ENCODE peak calls at places on chromosome 12, in ten cellular contexts. N is AG04450; E is left ventricle myocardium inferior; C is choroid plexus epithelial cell; F is lower leg skin; S is naive thymus-derived CD4-positive, alpha-beta T cell; L is tibial nerve; J is lower lobe of right lung; X is cardiac muscle cell; K is Peyer's patch. A is an unnamed sample.

GRCh38 chr12:2974560-2974971 is 15.4 kb downstream of the TEAD4 start:
- DNase-seq in X (no peak), F (no peak), J (no peak), N (no peak), K (no peak), E (no peak), L (no peak), S (no peak), C (peak), A (no peak)

GRCh38 chr12:24012528-24012927 is 63.1 kb upstream of the SOX5 start:
- DNase-seq in X (peak), N (no peak), K (no peak), S (no peak), F (no peak), E (no peak), J (no peak), L (no peak), C (peak), A (no peak)

GRCh38 chr12:51028126-51028810 is 2.1 kb upstream of the SLC11A2 start:
- DNase-seq in E (no peak), N (no peak), F (no peak), X (peak), S (peak), C (peak), L (peak), J (no peak), K (peak), A (peak)

GRCh38 chr12:18066666-18067065 is 23.3 kb downstream of the RERGL start:
- DNase-seq in F (no peak), E (no peak), K (no peak), L (no peak), C (no peak), X (no peak), S (no peak), J (no peak), N (no peak), A (no peak)

GRCh38 chr12:10873374-10873773 is 10.7 kb downstream of the PRH1 start:
- DNase-seq in E (no peak), L (no peak), C (peak), S (no peak), F (no peak), K (no peak), N (no peak), X (peak), J (no peak), A (peak)

GRCh38 chr12:76085159-76085868 is 829 bp upstream of the NAP1L1 start:
- DNase-seq in E (no peak), J (no peak), N (no peak), F (no peak), L (no peak), C (peak), X (peak), K (no peak), S (peak), A (no peak)

GRCh38 chr12:19412844-19413243 is 26.4 kb upstream of the AEBP2 start:
- DNase-seq in F (peak), L (no peak), K (no peak), C (no peak), E (peak), N (no peak), J (no peak), X (no peak), S (no peak), A (no peak)

GRCh38 chr12:4172999-4173398 is 100.6 kb upstream of the CCND2 start:
- DNase-seq in E (no peak), C (peak), S (no peak), K (no peak), L (no peak), J (no peak), F (no peak), N (no peak), X (no peak), A (no peak)

GRCh38 chr12:39348523-39348922 is 94.4 kb downstream of the KIF21A start:
- DNase-seq in N (no peak), C (no peak), X (no peak), F (no peak), L (no peak), E (no peak), S (no peak), K (no peak), J (no peak), A (no peak)

GRCh38 chr12:53988519-53989226 is 3.7 kb downstream of the HOXC10 start:
- DNase-seq in N (no peak), K (no peak), J (no peak), X (no peak), L (no peak), S (no peak), E (no peak), C (no peak), F (no peak), A (no peak)
- H3K4me3 ChIP-seq in N (no peak), K (no peak), J (no peak), X (no peak), L (no peak), S (no peak), E (no peak), C (no peak), F (no peak), A (no peak)

DNA sequence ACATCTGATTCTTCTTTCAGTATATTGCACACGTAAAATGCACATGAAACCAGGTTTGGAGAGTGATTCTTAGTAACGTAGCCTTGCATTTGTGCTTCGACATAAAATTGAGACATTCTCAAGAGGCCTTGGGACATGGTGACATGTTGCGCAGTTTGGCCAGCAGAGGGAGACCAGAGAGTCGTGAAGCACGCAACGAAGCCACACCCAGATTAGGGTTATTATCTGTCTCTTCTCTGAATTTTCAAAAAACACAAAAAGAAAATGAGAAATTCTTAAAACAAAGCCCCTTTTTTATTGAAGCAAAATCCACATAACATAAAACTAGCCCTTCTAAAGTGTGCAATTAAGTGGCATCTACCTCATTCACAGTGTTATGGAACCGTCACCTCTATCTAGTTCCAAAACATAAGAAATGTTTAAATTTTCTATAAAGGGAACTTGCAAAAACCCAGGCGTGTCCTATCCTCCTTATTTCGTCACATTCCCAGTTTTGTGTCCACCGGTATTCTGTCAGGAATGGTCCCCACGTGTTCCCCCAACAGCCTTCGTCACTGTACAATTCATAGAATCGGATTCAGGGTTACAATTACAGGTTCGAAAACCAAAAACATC is 108.8 kb upstream of the ATF7IP start:
- DNase-seq in S (peak), X (peak), J (peak), N (peak), F (peak), C (peak), K (peak), E (peak), L (peak), A (peak)
- H3K4me3 ChIP-seq in S (peak), X (peak), J (peak), N (no peak), F (no peak), C (no peak), K (no peak), E (peak), L (no peak), A (no peak)

GRCh38 chr12:81077686-81078441 is at the start of gene ACSS3:
- DNase-seq in S (no peak), E (peak), K (peak), F (peak), C (peak), N (no peak), L (peak), J (peak), X (peak), A (no peak)
- H3K4me3 ChIP-seq in S (no peak), E (peak), K (peak), F (peak), C (peak), N (peak), L (peak), J (peak), X (peak), A (peak)

DNA sequence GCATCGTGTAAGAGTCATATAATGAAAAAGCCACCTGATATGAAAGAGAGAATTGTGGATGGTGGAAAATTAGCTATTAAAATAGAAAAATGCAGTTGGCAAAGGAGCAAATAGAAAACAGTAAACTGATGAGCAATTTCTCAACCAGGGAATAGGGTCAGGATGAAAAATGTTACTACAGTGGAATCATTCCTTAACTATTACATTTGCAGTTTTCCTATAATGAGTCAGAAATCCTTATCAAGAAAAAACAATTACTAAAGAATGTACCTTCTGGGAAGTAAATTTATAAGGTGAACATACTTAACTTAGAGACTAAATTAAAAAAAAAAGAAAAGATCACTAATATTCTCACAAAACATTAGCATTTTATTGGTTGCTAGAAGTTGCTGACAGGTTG is 576.4 kb downstream of the SLC16A7 start:
- DNase-seq in C (peak), K (no peak), F (no peak), X (peak), J (no peak), S (no peak), N (no peak), E (no peak), L (no peak), A (no peak)
- H3K4me3 ChIP-seq in C (no peak), K (no peak), F (no peak), X (no peak), J (no peak), S (no peak), N (no peak), E (no peak), L (no peak), A (no peak)

DNA sequence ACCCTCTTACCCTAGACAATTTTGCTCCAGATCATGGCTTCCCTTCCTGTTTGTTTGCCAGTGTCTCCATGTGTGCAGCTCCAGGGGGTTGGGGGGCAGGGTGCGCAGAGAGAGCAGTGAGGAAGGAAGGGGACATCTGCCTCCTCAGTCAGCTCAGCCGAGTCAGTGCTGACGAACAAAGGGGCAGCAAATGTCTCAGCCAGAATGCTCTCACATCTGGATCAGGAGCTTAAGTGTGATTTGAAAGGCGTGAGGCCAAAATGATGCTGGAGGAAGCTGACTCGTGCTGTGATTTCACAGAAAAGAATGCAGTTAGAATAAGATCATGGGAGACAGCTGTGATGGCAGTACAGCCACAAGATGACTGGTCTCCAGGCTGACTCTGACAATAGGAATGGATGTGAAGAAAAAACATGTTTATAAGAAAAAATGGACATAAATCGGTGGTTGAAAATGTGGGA is 27.1 kb upstream of the CDK17 start:
- DNase-seq in E (peak), X (peak), J (no peak), F (peak), S (no peak), N (peak), L (peak), K (peak), C (peak), A (peak)
- H3K4me3 ChIP-seq in E (no peak), X (no peak), J (no peak), F (no peak), S (no peak), N (peak), L (no peak), K (no peak), C (peak), A (peak)

GRCh38 chr12:80627773-80628172 is 79.7 kb upstream of the MYF6 start:
- DNase-seq in F (no peak), S (no peak), C (peak), K (no peak), L (no peak), N (peak), J (no peak), E (no peak), X (peak), A (peak)

GRCh38 chr12:80620281-80620680 is 87.2 kb upstream of the MYF6 start:
- DNase-seq in X (no peak), L (no peak), C (no peak), J (no peak), S (no peak), E (no peak), F (no peak), K (no peak), N (no peak), A (no peak)

GRCh38 chr12:80625901-80626300 is 81.5 kb upstream of the MYF6 start:
- DNase-seq in L (no peak), E (no peak), N (no peak), C (no peak), F (no peak), J (no peak), K (no peak), X (no peak), S (no peak), A (no peak)

GRCh38 chr12:80622271-80622670 is 85.2 kb upstream of the MYF6 start:
- DNase-seq in L (no peak), N (no peak), K (no peak), F (no peak), S (no peak), X (no peak), E (no peak), C (peak), J (no peak), A (no peak)

DNA sequence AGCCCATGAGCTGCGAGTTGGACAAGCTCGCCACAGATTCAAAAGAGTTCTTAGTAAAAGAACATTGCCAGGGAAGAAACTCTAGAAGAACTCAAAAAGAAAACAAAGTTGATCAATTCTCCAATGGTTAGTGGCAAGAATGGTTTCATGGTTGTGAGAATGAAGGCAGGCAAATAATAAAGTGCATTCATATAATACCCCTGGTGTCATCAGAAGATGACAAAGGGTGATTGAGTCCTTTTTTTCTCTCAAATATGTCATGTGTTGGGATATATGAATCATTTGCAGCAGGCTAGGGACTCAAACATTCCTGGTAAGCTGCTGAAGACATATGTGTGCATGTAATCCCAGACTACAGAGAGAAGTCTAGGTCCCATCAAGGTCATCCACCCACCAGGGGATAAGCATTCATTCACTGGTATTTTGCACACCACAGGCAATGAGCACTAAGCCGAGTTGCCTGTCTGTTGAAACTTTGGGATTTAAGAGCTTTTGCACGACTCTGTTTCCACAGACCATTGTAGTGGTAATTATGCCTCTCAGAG is 82.4 kb upstream of the MYF6 start:
- DNase-seq in N (no peak), L (no peak), K (no peak), J (no peak), E (no peak), S (no peak), C (no peak), X (no peak), F (no peak), A (no peak)
- H3K4me3 ChIP-seq in N (no peak), L (no peak), K (no peak), J (no peak), E (no peak), S (no peak), C (no peak), X (no peak), F (no peak), A (no peak)

DNA sequence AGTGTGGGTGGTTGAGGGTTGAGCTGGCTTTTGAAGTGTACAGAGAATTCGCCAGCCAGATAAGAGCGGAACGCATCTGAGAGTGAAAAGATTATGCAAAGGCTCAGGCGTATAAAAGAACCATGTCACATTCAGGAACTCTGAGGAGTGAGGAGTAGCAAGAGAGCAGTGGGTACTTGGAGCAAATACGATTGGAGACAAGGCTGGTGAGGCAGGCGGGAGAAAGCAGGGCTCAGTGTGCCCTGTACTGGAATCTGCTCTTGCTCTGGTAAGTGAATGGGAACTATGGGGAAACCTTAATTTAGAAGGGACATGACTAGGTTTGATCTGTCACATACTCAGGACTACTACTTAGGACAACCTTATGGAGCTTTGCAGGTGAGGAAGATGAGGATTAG is 87.0 kb downstream of the PTPRB start:
- DNase-seq in X (no peak), K (no peak), J (no peak), C (no peak), E (no peak), F (no peak), L (no peak), S (no peak), N (no peak), A (no peak)
- H3K4me3 ChIP-seq in X (no peak), K (no peak), J (no peak), C (no peak), E (no peak), F (no peak), L (no peak), S (no peak), N (no peak), A (no peak)

GRCh38 chr12:21776242-21776641 is 1.7 kb upstream of the KCNJ8 start:
- DNase-seq in C (no peak), F (no peak), S (no peak), J (no peak), E (peak), K (no peak), X (no peak), N (no peak), L (no peak), A (no peak)

GRCh38 chr12:21775130-21775920 is 819 bp upstream of the KCNJ8 start:
- DNase-seq in F (no peak), C (no peak), X (no peak), E (no peak), J (no peak), K (no peak), L (no peak), S (no peak), N (no peak), A (no peak)

GRCh38 chr12:21773263-21773741 is 1.2 kb downstream of the KCNJ8 start:
- DNase-seq in L (peak), J (peak), E (peak), K (peak), C (peak), X (peak), N (no peak), S (no peak), F (peak), A (no peak)

GRCh38 chr12:21774358-21775129 is at the start of gene KCNJ8:
- DNase-seq in K (peak), N (peak), X (peak), C (peak), E (peak), L (peak), S (no peak), F (peak), J (peak), A (peak)

DNA sequence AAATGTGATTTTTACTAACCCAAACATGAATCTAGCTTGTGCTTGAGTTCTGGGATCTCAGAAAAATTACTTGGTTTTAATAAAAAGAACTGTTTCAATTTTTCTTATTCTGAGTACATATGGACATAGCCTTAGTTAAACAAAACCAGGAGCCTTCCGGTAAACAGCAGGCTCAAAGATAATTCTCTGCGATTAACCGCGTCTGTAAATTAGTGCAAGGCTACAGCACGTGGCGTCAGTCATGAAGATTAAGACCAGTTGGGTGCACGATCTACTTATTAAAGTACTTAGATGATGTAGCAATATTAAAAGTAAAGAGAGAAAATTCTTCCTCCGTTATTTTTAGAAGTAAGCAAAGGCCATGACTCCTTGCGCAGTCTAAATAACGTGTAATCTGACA is 707 bp downstream of the KCNJ8 start:
- DNase-seq in K (no peak), C (peak), L (no peak), S (no peak), F (no peak), X (no peak), E (no peak), N (no peak), J (no peak), A (no peak)
- H3K4me3 ChIP-seq in K (peak), C (peak), L (peak), S (no peak), F (no peak), X (peak), E (peak), N (peak), J (peak), A (peak)

A was measured in astrocyte of the cerebellum.